ENCODE peak calls at places on chromosome 4, in seven cellular contexts. K is NB4, Q is activated B cell treated with CpG ODN at 0.5 μM for 24 hours, W is IMR-90, F is Caco-2, C is right atrium auricular region, Y is body of pancreas. N is an unnamed sample.

GRCh38 chr4:70722199-70722791 is 531 bp downstream of the RUFY3 start:
- DNase-seq in C (no peak), Q (no peak), K (no peak), F (no peak), Y (no peak), W (peak), N (no peak)

GRCh38 chr4:22596384-22596783 is 80.5 kb upstream of the ADGRA3 start:
- DNase-seq in C (no peak), Y (no peak), F (no peak), K (no peak), Q (no peak), W (no peak), N (no peak)

GRCh38 chr4:183434264-183435045 is 10.0 kb upstream of the CDKN2AIP start:
- DNase-seq in K (no peak), Y (no peak), C (no peak), Q (no peak), W (no peak), F (no peak), N (peak)

GRCh38 chr4:122525865-122526264 is 69.3 kb upstream of the IL2 start:
- DNase-seq in C (no peak), W (no peak), Q (no peak), K (no peak), F (peak), Y (no peak), N (no peak)

GRCh38 chr4:33924239-33924638 is 2320.1 kb downstream of the ARAP2 start:
- DNase-seq in Y (no peak), C (no peak), F (no peak), Q (no peak), W (peak), K (no peak), N (no peak)

GRCh38 chr4:53863163-53863562 is 201.2 kb downstream of the CHIC2 start:
- DNase-seq in K (no peak), F (no peak), C (no peak), Q (no peak), Y (no peak), W (peak), N (no peak)

GRCh38 chr4:112910109-112910736 is 139.2 kb upstream of the ANK2 start:
- DNase-seq in W (peak), C (no peak), Y (no peak), Q (no peak), K (no peak), F (no peak), N (no peak)

GRCh38 chr4:94561249-94562024 is 109.7 kb downstream of the PDLIM5 start:
- DNase-seq in F (no peak), C (no peak), Y (no peak), K (no peak), Q (no peak), W (peak), N (no peak)

GRCh38 chr4:41015031-41015675 is 199.2 kb downstream of the APBB2 start:
- DNase-seq in K (no peak), F (no peak), Q (no peak), C (no peak), W (no peak), Y (no peak), N (no peak)

GRCh38 chr4:57068237-57068981 is 41.8 kb downstream of the IGFBP7 start:
- DNase-seq in F (no peak), W (no peak), K (no peak), Y (no peak), C (no peak), Q (no peak), N (no peak)

GRCh38 chr4:111788046-111788642 is 357.1 kb upstream of the FAM241A start:
- DNase-seq in W (no peak), Q (no peak), F (no peak), K (no peak), C (no peak), Y (no peak), N (no peak)

GRCh38 chr4:43932448-43932847 is 516.2 kb downstream of the KCTD8 start:
- DNase-seq in Y (no peak), Q (no peak), W (no peak), C (no peak), K (no peak), F (no peak), N (no peak)

GRCh38 chr4:121726642-121727268 is 30.0 kb upstream of the ANXA5 start:
- DNase-seq in Q (no peak), Y (no peak), C (no peak), K (peak), W (peak), F (no peak), N (no peak)

GRCh38 chr4:15469402-15470148 is at the start of gene CC2D2A:
- DNase-seq in F (no peak), C (no peak), K (no peak), W (peak), Q (no peak), Y (peak), N (no peak)

GRCh38 chr4:113810906-113811305 is 49.4 kb upstream of the CAMK2D start:
- DNase-seq in K (no peak), F (no peak), Q (no peak), C (no peak), Y (no peak), W (peak), N (no peak)

GRCh38 chr4:14596904-14597303 is 405.4 kb upstream of the CPEB2 start:
- DNase-seq in W (no peak), Q (no peak), Y (no peak), F (no peak), K (no peak), C (no peak), N (no peak)

GRCh38 chr4:11739992-11740391 is 311.3 kb upstream of the HS3ST1 start:
- DNase-seq in F (no peak), W (peak), Y (no peak), K (no peak), C (no peak), Q (no peak), N (no peak)

GRCh38 chr4:9968472-9968871 is 52.8 kb downstream of the SLC2A9 start:
- DNase-seq in Y (no peak), F (no peak), K (no peak), Q (no peak), C (no peak), W (peak), N (no peak)

GRCh38 chr4:38131371-38132139 is 171.4 kb downstream of the PTTG2 start:
- DNase-seq in C (no peak), K (no peak), Q (no peak), W (no peak), F (no peak), Y (peak), N (no peak)

GRCh38 chr4:140243345-140243753 is 89.4 kb upstream of the MAML3 start:
- DNase-seq in F (no peak), W (no peak), Q (no peak), C (no peak), Y (no peak), K (peak), N (no peak)

GRCh38 chr4:98828801-98829200 is 100.1 kb downstream of the EIF4E start:
- DNase-seq in W (no peak), C (no peak), K (peak), F (peak), Q (no peak), Y (no peak), N (no peak)

GRCh38 chr4:177079327-177079726 is 230.3 kb upstream of the NEIL3 start:
- DNase-seq in K (peak), W (no peak), Y (no peak), Q (no peak), C (no peak), F (no peak), N (no peak)

DNA sequence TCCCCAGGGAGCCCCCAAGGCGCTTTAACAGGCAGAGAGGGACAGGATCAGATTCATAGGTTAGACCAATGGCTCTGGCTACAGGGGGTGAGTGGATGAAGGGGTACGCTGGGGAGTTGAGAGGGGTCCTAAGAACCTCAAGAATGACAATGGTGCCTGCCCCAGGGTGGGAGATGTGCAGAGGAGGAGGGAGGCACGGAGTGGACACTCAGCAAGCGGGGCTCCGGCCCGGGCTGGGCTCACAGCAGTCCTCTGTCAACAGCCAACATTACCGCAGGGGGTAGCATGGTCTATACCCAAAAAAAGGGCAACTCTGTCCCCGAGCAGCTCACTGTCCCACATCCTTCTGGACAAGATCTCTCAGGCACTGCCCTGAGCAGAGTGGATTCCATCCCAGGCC is 47.6 kb upstream of the PPP2R2C start:
- DNase-seq in Q (no peak), K (no peak), C (no peak), Y (no peak), W (no peak), F (no peak), N (no peak)
- TF ChIP-seq CTCF in Q (no peak), K (no peak), C (no peak), Y (no peak), W (no peak), F (no peak), N (no peak)

GRCh38 chr4:8282134-8282641 is 12.6 kb downstream of the HTRA3 start:
- DNase-seq in Y (no peak), K (no peak), Q (no peak), F (no peak), C (no peak), W (no peak), N (no peak)
- TF ChIP-seq CTCF in Y (no peak), K (no peak), Q (no peak), F (no peak), C (no peak), W (no peak), N (no peak)

GRCh38 chr4:84965558-84966381 is 720 bp downstream of the WDFY3 start:
- DNase-seq in K (peak), W (peak), Q (no peak), Y (peak), C (no peak), F (peak), N (peak)

GRCh38 chr4:84968936-84969335 is 2.4 kb upstream of the WDFY3 start:
- DNase-seq in Q (no peak), K (no peak), F (no peak), W (no peak), Y (no peak), C (no peak), N (no peak)

GRCh38 chr4:84967292-84967651 is 782 bp upstream of the WDFY3 start:
- DNase-seq in Q (no peak), F (no peak), K (no peak), Y (no peak), C (no peak), W (peak), N (no peak)

GRCh38 chr4:84966382-84967291 is at the start of gene WDFY3:
- DNase-seq in K (peak), Y (peak), C (peak), W (peak), Q (no peak), F (peak), N (peak)

GRCh38 chr4:84971319-84971932 is 4.9 kb upstream of the WDFY3 start:
- DNase-seq in Q (no peak), K (peak), Y (no peak), C (no peak), F (no peak), W (peak), N (no peak)
- TF ChIP-seq CTCF in Q (no peak), K (no peak), Y (peak), C (peak), F (peak), W (peak), N (peak)

GRCh38 chr4:145494666-145495065 is 13.0 kb downstream of the SMAD1 start:
- DNase-seq in Q (no peak), K (no peak), F (no peak), Y (no peak), C (no peak), W (no peak), N (no peak)

GRCh38 chr4:145496292-145496691 is 14.6 kb downstream of the SMAD1 start:
- DNase-seq in C (no peak), F (no peak), W (no peak), K (no peak), Q (no peak), Y (no peak), N (no peak)

GRCh38 chr4:145501051-145501660 is 19.5 kb downstream of the SMAD1 start:
- DNase-seq in F (no peak), Q (no peak), K (no peak), Y (no peak), W (no peak), C (no peak), N (no peak)

GRCh38 chr4:145497199-145498149 is 15.8 kb downstream of the SMAD1 start:
- DNase-seq in Y (no peak), C (no peak), W (no peak), F (no peak), Q (no peak), K (no peak), N (no peak)

GRCh38 chr4:145498430-145498829 is 16.8 kb downstream of the SMAD1 start:
- DNase-seq in K (no peak), W (no peak), Y (no peak), F (no peak), Q (no peak), C (no peak), N (no peak)
- TF ChIP-seq CTCF in K (no peak), W (no peak), Y (no peak), F (no peak), Q (no peak), C (no peak), N (no peak)

DNA sequence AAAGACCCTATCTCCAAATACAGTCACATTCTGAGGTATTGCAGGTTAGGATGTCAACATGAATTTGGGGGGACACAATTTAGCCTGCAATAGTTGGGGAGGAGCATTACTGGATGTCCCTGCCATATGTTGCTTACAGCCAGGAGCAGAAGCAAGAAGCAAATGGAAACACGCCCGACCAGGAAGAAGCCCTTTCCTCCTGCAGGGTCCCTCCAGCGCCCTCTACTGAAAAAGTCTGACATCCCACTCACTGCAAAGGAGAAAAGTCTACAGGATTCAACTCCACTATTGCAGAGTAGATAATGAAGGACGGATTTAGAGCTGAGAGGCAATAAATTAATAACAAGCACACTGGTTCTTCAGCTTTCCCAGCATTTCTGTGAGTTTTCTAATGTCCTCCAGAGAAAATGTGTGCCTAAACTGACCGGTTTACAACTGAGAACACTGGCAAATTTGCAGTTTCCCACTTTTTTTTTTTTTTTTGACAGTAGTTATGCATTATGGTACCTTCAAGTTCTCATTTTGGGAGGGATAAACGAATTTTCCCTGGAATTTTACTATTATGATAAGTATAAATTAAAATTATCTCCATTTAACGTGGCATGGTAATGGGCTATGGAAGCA is 31.7 kb downstream of the COQ2 start:
- DNase-seq in Y (peak), W (peak), F (peak), K (peak), C (no peak), Q (no peak), N (no peak)
- TF ChIP-seq CTCF in Y (peak), W (peak), F (peak), K (peak), C (peak), Q (peak), N (peak)

N was measured in osteocyte.